ENCODE peak calls at places on chromosomes 16 and 17, in nine cellular contexts. B is heart left ventricle; R is activated naive CD4-positive, alpha-beta T cell treated with anti-CD3 and anti-CD28 coated beads, Interleukin-2, amount 10 ng/mL, durations not matched to agents 7 days and 5 days; D is amygdala; E is GM12864; O is dermis microvascular lymphatic vessel endothelial cell; Z is stimulated activated CD4-positive, alpha-beta T cell treated with anti-CD3 and anti-CD28 coated beads, Interleukin-15, amount 100 ng/mL, for 1 hour; N is cardiac fibroblast; A is AML-193. U is an unnamed sample.

GRCh38 chr16:61862221-61862620 is 174.0 kb downstream of the CDH8 start:
- DNase-seq in B (no peak), R (no peak), D (no peak), E (no peak), O (no peak), Z (no peak), N (no peak), A (no peak), U (no peak)

GRCh38 chr17:29210879-29211278 is 30.7 kb upstream of the MYO18A start:
- DNase-seq in B (no peak), R (no peak), D (no peak), E (no peak), O (no peak), Z (no peak), N (peak), A (no peak), U (no peak)

GRCh38 chr17:63405741-63406261 is 40.3 kb downstream of the CYB561 start:
- DNase-seq in B (no peak), R (no peak), D (no peak), E (peak), O (peak), Z (no peak), N (peak), A (peak), U (no peak)

GRCh38 chr17:17729620-17730249 is 48.5 kb downstream of the RAI1 start:
- DNase-seq in B (no peak), R (peak), D (no peak), E (no peak), O (no peak), Z (no peak), N (no peak), A (no peak), U (peak)

GRCh38 chr16:2518823-2519710 is 1.1 kb upstream of the AMDHD2 start:
- DNase-seq in B (peak), R (no peak), D (no peak), E (no peak), O (no peak), Z (no peak), N (no peak), A (no peak), U (no peak)

GRCh38 chr16:88965411-88965810 is 11.6 kb downstream of the CBFA2T3 start:
- DNase-seq in B (peak), R (no peak), D (no peak), E (no peak), O (no peak), Z (no peak), N (no peak), A (no peak), U (no peak)

GRCh38 chr16:27618140-27618539 is 68.2 kb downstream of the KATNIP start:
- DNase-seq in B (no peak), R (no peak), D (no peak), E (no peak), O (no peak), Z (no peak), N (no peak), A (no peak), U (no peak)

GRCh38 chr17:57899822-57900221 is 50.0 kb upstream of the MRPS23 start:
- DNase-seq in B (peak), R (no peak), D (no peak), E (no peak), O (no peak), Z (no peak), N (no peak), A (peak), U (no peak)

GRCh38 chr17:21351366-21352065 is 24.6 kb upstream of the KCNJ12 start:
- DNase-seq in B (peak), R (no peak), D (no peak), E (no peak), O (no peak), Z (no peak), N (no peak), A (no peak), U (no peak)

GRCh38 chr17:34314279-34314678 is 5.0 kb upstream of the CCL8 start:
- DNase-seq in B (no peak), R (no peak), D (no peak), E (no peak), O (peak), Z (no peak), N (peak), A (peak), U (no peak)

GRCh38 chr17:15398291-15398690 is 56.9 kb upstream of the TEKT3 start:
- DNase-seq in B (no peak), R (no peak), D (no peak), E (no peak), O (peak), Z (no peak), N (peak), A (no peak), U (no peak)

GRCh38 chr17:61410100-61410551 is 10.5 kb downstream of the TBX2 start:
- DNase-seq in B (no peak), R (no peak), D (no peak), E (no peak), O (no peak), Z (no peak), N (no peak), A (no peak), U (no peak)

GRCh38 chr16:1966460-1966859 is at the start of gene RNF151:
- DNase-seq in B (no peak), R (no peak), D (no peak), E (no peak), O (no peak), Z (no peak), N (no peak), A (no peak), U (no peak)

GRCh38 chr16:69581297-69581696 is 15.5 kb downstream of the NFAT5 start:
- DNase-seq in B (no peak), R (no peak), D (no peak), E (no peak), O (no peak), Z (no peak), N (no peak), A (no peak), U (no peak)

U was measured in T-cell.